ENCODE peak calls at places on chromosomes 13 and 19, in four cellular contexts. C is T follicular helper cell, H is iris pigment epithelial cell, S is mesenchymal stem cell. U is an unnamed sample.
A peak's percentile ranks its signal among the peaks of the same experiment; 100 is the strongest.

GRCh38 chr19:1064661-1065605 is 2.0 kb upstream of the ARHGAP45 start:
- DNase-seq in H (peak; percentile 78), C (peak; percentile 59), S (peak; percentile 77), U (peak; percentile 66)

GRCh38 chr13:75635621-75636338 is at the start of gene LMO7:
- DNase-seq in S (peak; percentile 72), H (peak; percentile 69), C (peak; percentile 29), U (peak; percentile 63)

GRCh38 chr13:51607165-51607564 is 22.9 kb downstream of the WDFY2 start:
- DNase-seq in C (no peak), H (no peak), S (no peak), U (no peak)

GRCh38 chr19:53977991-53978731 is 13.3 kb upstream of the CACNG6 start:
- DNase-seq in S (peak; percentile 81), H (peak; percentile 99), C (no peak), U (no peak)

GRCh38 chr19:56124578-56124977 is 3.5 kb upstream of the ZNF787 start:
- DNase-seq in H (no peak), C (no peak), S (no peak), U (no peak)

GRCh38 chr19:10864538-10864899 is 6.8 kb upstream of the CARM1 start:
- DNase-seq in H (peak; percentile 60), S (peak; percentile 76), C (peak; percentile 70), U (peak; percentile 71)

GRCh38 chr19:16034180-16034579 is 42.1 kb upstream of the TPM4 start:
- DNase-seq in C (no peak), S (no peak), H (no peak), U (no peak)

GRCh38 chr19:14381689-14382474 is 638 bp downstream of the ADGRE5 start:
- DNase-seq in H (peak; percentile 27), C (peak; percentile 79), S (peak; percentile 71), U (peak; percentile 20)

GRCh38 chr19:37903096-37903495 is 3.3 kb downstream of the WDR87 start:
- DNase-seq in H (no peak), S (no peak), C (no peak), U (no peak)

GRCh38 chr13:60167121-60167520 is 3.4 kb upstream of the DIAPH3 start:
- DNase-seq in C (no peak), H (no peak), S (no peak), U (no peak)

GRCh38 chr19:46489445-46490272 is 6.0 kb downstream of the PNMA8B start:
- DNase-seq in H (peak; percentile 73), C (no peak), S (peak; percentile 75), U (no peak)

GRCh38 chr13:99505814-99506269 is 4.6 kb downstream of the TM9SF2 start:
- DNase-seq in C (no peak), S (peak; percentile 64), H (peak; percentile 34), U (peak; percentile 51)

GRCh38 chr19:1913781-1914577 is 8.8 kb downstream of the ADAT3 start:
- DNase-seq in H (no peak), S (no peak), C (no peak), U (no peak)

GRCh38 chr13:63279136-63279535 is 1863.5 kb upstream of the PCDH20 start:
- DNase-seq in H (peak; percentile 5), C (no peak), S (no peak), U (no peak)

GRCh38 chr13:32284927-32285632 is 30.1 kb downstream of the ZAR1L start:
- DNase-seq in S (no peak), H (peak; percentile 78), C (no peak), U (peak; percentile 24)

GRCh38 chr19:11456659-11457058 is 21.2 kb downstream of the PRKCSH start:
- DNase-seq in S (no peak), C (no peak), H (no peak), U (no peak)

GRCh38 chr13:50798923-50799322 is 44.6 kb downstream of the DLEU7 start:
- DNase-seq in S (no peak), C (no peak), H (peak; percentile 45), U (no peak)

GRCh38 chr19:719081-719512 is 10.4 kb downstream of the PALM start:
- DNase-seq in H (peak; percentile 23), C (no peak), S (no peak), U (no peak)

GRCh38 chr13:62113145-62113544 is 697.5 kb upstream of the PCDH20 start:
- DNase-seq in C (no peak), H (peak; percentile 1), S (peak; percentile 45), U (no peak)

GRCh38 chr19:3982701-3983541 is 2.3 kb downstream of the EEF2 start:
- DNase-seq in C (no peak), H (peak; percentile 73), S (peak; percentile 74), U (peak; percentile 48)

GRCh38 chr13:25178070-25178469 is 6.0 kb upstream of the AMER2 start:
- DNase-seq in H (no peak), C (no peak), S (no peak), U (no peak)

GRCh38 chr19:19634516-19635312 is 6.7 kb upstream of the LPAR2 start:
- DNase-seq in C (no peak), S (no peak), H (no peak), U (no peak)

GRCh38 chr19:44757057-44757734 is 8.7 kb downstream of the BCL3 start:
- DNase-seq in H (peak; percentile 87), C (no peak), S (peak; percentile 85), U (peak; percentile 71)

GRCh38 chr19:48969276-48970138 is 4.4 kb downstream of the FTL start:
- DNase-seq in H (peak; percentile 55), C (no peak), S (peak; percentile 69), U (peak; percentile 29)

GRCh38 chr19:322616-323015 is 22.0 kb downstream of the MIER2 start:
- DNase-seq in H (no peak), C (no peak), S (no peak), U (no peak)

GRCh38 chr19:43620061-43621001 is 902 bp upstream of the ZNF428 start:
- DNase-seq in H (no peak), C (peak; percentile 74), S (no peak), U (no peak)

GRCh38 chr19:50669319-50670101 is 20.3 kb downstream of the C19orf81 start:
- DNase-seq in C (no peak), H (peak; percentile 7), S (no peak), U (no peak)

GRCh38 chr13:62171697-62172096 is 756.0 kb upstream of the PCDH20 start:
- DNase-seq in H (peak; percentile 5), S (peak; percentile 39), C (no peak), U (no peak)

GRCh38 chr13:110520431-110521295 is 40.9 kb downstream of the RAB20 start:
- DNase-seq in C (no peak), H (peak; percentile 84), S (peak; percentile 45), U (no peak)

U was measured in HCEC 1CT.